ENCODE peak calls at places on chromosomes 6 and 20, in eight cellular contexts. One of them, this sample, is unnamed.
A peak's percentile ranks its signal among the peaks of the same experiment; 100 is the strongest.

GRCh38 chr6:110217255-110217654 is 37.0 kb downstream of the CDC40 start:
- DNase-seq in AG10803: peak; percentile 44
- DNase-seq in HEK293T: no peak
- DNase-seq in glomerular endothelial cell: no peak
- DNase-seq in endothelial cell of umbilical vein: no peak
- DNase-seq in AG08396: no peak
- DNase-seq in renal cortical epithelial cell: peak; percentile 88
- DNase-seq in psoas muscle: no peak
- DNase-seq in this sample: no peak

GRCh38 chr20:38196592-38196991 is 31.5 kb upstream of the TGM2 start:
- DNase-seq in renal cortical epithelial cell: no peak
- DNase-seq in endothelial cell of umbilical vein: no peak
- DNase-seq in AG10803: peak; percentile 88
- DNase-seq in glomerular endothelial cell: no peak
- DNase-seq in AG08396: no peak
- DNase-seq in psoas muscle: peak; percentile 76
- DNase-seq in HEK293T: no peak
- DNase-seq in this sample: no peak

GRCh38 chr20:49433387-49433786 is 49.1 kb downstream of the KCNB1 start:
- DNase-seq in psoas muscle: no peak
- DNase-seq in HEK293T: no peak
- DNase-seq in AG08396: no peak
- DNase-seq in endothelial cell of umbilical vein: no peak
- DNase-seq in glomerular endothelial cell: no peak
- DNase-seq in renal cortical epithelial cell: no peak
- DNase-seq in AG10803: no peak
- DNase-seq in this sample: no peak

GRCh38 chr20:59729476-59729875 is 125.1 kb downstream of the PHACTR3 start:
- DNase-seq in renal cortical epithelial cell: no peak
- DNase-seq in AG10803: no peak
- DNase-seq in psoas muscle: no peak
- DNase-seq in endothelial cell of umbilical vein: no peak
- DNase-seq in HEK293T: no peak
- DNase-seq in glomerular endothelial cell: no peak
- DNase-seq in AG08396: no peak
- DNase-seq in this sample: no peak

GRCh38 chr20:2846698-2847097 is 6.2 kb downstream of the VPS16 start:
- DNase-seq in HEK293T: no peak
- DNase-seq in renal cortical epithelial cell: no peak
- DNase-seq in glomerular endothelial cell: no peak
- DNase-seq in AG08396: no peak
- DNase-seq in psoas muscle: no peak
- DNase-seq in AG10803: no peak
- DNase-seq in endothelial cell of umbilical vein: no peak
- DNase-seq in this sample: no peak

GRCh38 chr6:90818163-90818562 is 231.3 kb upstream of the MAP3K7 start:
- DNase-seq in endothelial cell of umbilical vein: no peak
- DNase-seq in renal cortical epithelial cell: no peak
- DNase-seq in glomerular endothelial cell: no peak
- DNase-seq in psoas muscle: no peak
- DNase-seq in HEK293T: no peak
- DNase-seq in AG08396: no peak
- DNase-seq in AG10803: peak; percentile 1
- DNase-seq in this sample: no peak

GRCh38 chr6:138485005-138485545 is 14.2 kb downstream of the NHSL1 start:
- DNase-seq in AG10803: peak; percentile 9
- DNase-seq in psoas muscle: no peak
- DNase-seq in AG08396: peak; percentile 11
- DNase-seq in renal cortical epithelial cell: no peak
- DNase-seq in glomerular endothelial cell: no peak
- DNase-seq in endothelial cell of umbilical vein: no peak
- DNase-seq in HEK293T: no peak
- DNase-seq in this sample: no peak

GRCh38 chr6:18978330-18979128 is 591.4 kb downstream of the RNF144B start:
- DNase-seq in AG10803: peak; percentile 6
- DNase-seq in glomerular endothelial cell: no peak
- DNase-seq in psoas muscle: no peak
- DNase-seq in renal cortical epithelial cell: peak; percentile 87
- DNase-seq in HEK293T: no peak
- DNase-seq in endothelial cell of umbilical vein: no peak
- DNase-seq in AG08396: no peak
- DNase-seq in this sample: no peak

GRCh38 chr20:63058696-63059335 is 52.1 kb upstream of the BHLHE23 start:
- DNase-seq in AG08396: no peak
- DNase-seq in glomerular endothelial cell: no peak
- DNase-seq in psoas muscle: no peak
- DNase-seq in HEK293T: no peak
- DNase-seq in endothelial cell of umbilical vein: no peak
- DNase-seq in AG10803: no peak
- DNase-seq in renal cortical epithelial cell: no peak
- DNase-seq in this sample: no peak

GRCh38 chr20:3749689-3750639 is 17.5 kb downstream of the HSPA12B start:
- DNase-seq in renal cortical epithelial cell: no peak
- DNase-seq in AG08396: peak; percentile 69
- DNase-seq in HEK293T: peak; percentile 66
- DNase-seq in endothelial cell of umbilical vein: no peak
- DNase-seq in psoas muscle: no peak
- DNase-seq in glomerular endothelial cell: no peak
- DNase-seq in AG10803: no peak
- DNase-seq in this sample: no peak

GRCh38 chr6:140012146-140012545 is 637.7 kb upstream of the CITED2 start:
- DNase-seq in AG10803: no peak
- DNase-seq in psoas muscle: no peak
- DNase-seq in HEK293T: no peak
- DNase-seq in AG08396: no peak
- DNase-seq in glomerular endothelial cell: no peak
- DNase-seq in endothelial cell of umbilical vein: no peak
- DNase-seq in renal cortical epithelial cell: no peak
- DNase-seq in this sample: no peak

GRCh38 chr6:14455942-14456648 is 338.5 kb downstream of the CD83 start:
- DNase-seq in psoas muscle: no peak
- DNase-seq in HEK293T: no peak
- DNase-seq in AG08396: no peak
- DNase-seq in renal cortical epithelial cell: no peak
- DNase-seq in AG10803: no peak
- DNase-seq in endothelial cell of umbilical vein: no peak
- DNase-seq in glomerular endothelial cell: no peak
- DNase-seq in this sample: no peak

GRCh38 chr6:37741757-37742400 is 44.2 kb upstream of the MDGA1 start:
- DNase-seq in HEK293T: no peak
- DNase-seq in glomerular endothelial cell: no peak
- DNase-seq in AG08396: peak; percentile 48
- DNase-seq in AG10803: peak; percentile 11
- DNase-seq in endothelial cell of umbilical vein: peak; percentile 20
- DNase-seq in renal cortical epithelial cell: peak; percentile 74
- DNase-seq in psoas muscle: no peak
- DNase-seq in this sample: no peak

GRCh38 chr6:56765494-56765893 is 122.8 kb upstream of the DST start:
- DNase-seq in renal cortical epithelial cell: no peak
- DNase-seq in AG10803: no peak
- DNase-seq in psoas muscle: no peak
- DNase-seq in HEK293T: no peak
- DNase-seq in AG08396: no peak
- DNase-seq in glomerular endothelial cell: no peak
- DNase-seq in endothelial cell of umbilical vein: no peak
- DNase-seq in this sample: no peak

GRCh38 chr6:148342146-148343027 is at the start of gene SASH1:
- DNase-seq in AG10803: peak; percentile 70
- DNase-seq in glomerular endothelial cell: no peak
- DNase-seq in psoas muscle: peak; percentile 64
- DNase-seq in AG08396: peak; percentile 74
- DNase-seq in renal cortical epithelial cell: peak; percentile 96
- DNase-seq in endothelial cell of umbilical vein: peak; percentile 89
- DNase-seq in HEK293T: peak; percentile 71
- DNase-seq in this sample: peak; percentile 61

GRCh38 chr20:23200914-23201313 is 114.8 kb upstream of the CD93 start:
- DNase-seq in AG10803: no peak
- DNase-seq in HEK293T: peak; percentile 41
- DNase-seq in AG08396: no peak
- DNase-seq in psoas muscle: peak; percentile 32
- DNase-seq in glomerular endothelial cell: no peak
- DNase-seq in renal cortical epithelial cell: peak; percentile 39
- DNase-seq in endothelial cell of umbilical vein: no peak
- DNase-seq in this sample: peak; percentile 41

GRCh38 chr6:105920071-105920470 is 166.1 kb upstream of the PRDM1 start:
- DNase-seq in HEK293T: no peak
- DNase-seq in glomerular endothelial cell: no peak
- DNase-seq in psoas muscle: no peak
- DNase-seq in renal cortical epithelial cell: peak; percentile 30
- DNase-seq in endothelial cell of umbilical vein: no peak
- DNase-seq in AG10803: no peak
- DNase-seq in AG08396: no peak
- DNase-seq in this sample: no peak

GRCh38 chr6:113856011-113856551 is 1.1 kb upstream of the MARCKS start:
- DNase-seq in glomerular endothelial cell: no peak
- DNase-seq in renal cortical epithelial cell: no peak
- DNase-seq in endothelial cell of umbilical vein: no peak
- DNase-seq in AG10803: peak; percentile 59
- DNase-seq in psoas muscle: no peak
- DNase-seq in AG08396: peak; percentile 43
- DNase-seq in HEK293T: peak; percentile 20
- DNase-seq in this sample: peak; percentile 23

GRCh38 chr20:39631557-39631956 is 669.4 kb downstream of the DHX35 start:
- DNase-seq in psoas muscle: no peak
- DNase-seq in AG08396: no peak
- DNase-seq in HEK293T: no peak
- DNase-seq in glomerular endothelial cell: no peak
- DNase-seq in AG10803: peak; percentile 16
- DNase-seq in renal cortical epithelial cell: peak; percentile 42
- DNase-seq in endothelial cell of umbilical vein: no peak
- DNase-seq in this sample: no peak

GRCh38 chr20:62377064-62377461 is 9.8 kb upstream of the RPS21 start:
- DNase-seq in AG10803: no peak
- DNase-seq in endothelial cell of umbilical vein: no peak
- DNase-seq in HEK293T: no peak
- DNase-seq in renal cortical epithelial cell: no peak
- DNase-seq in glomerular endothelial cell: no peak
- DNase-seq in AG08396: no peak
- DNase-seq in psoas muscle: no peak
- DNase-seq in this sample: no peak